ENCODE peak calls at places on chromosomes 12 and 14, in six cellular contexts. Z, G, E, A, R and J are unnamed samples.

GRCh38 chr14:76501156-76501555 is 125.2 kb downstream of the ESRRB start:
- DNase-seq in Z (no peak), G (no peak), R (no peak), A (no peak), E (no peak), J (no peak)

GRCh38 chr14:20782280-20782890 is 1.3 kb downstream of the RNASE6 start:
- DNase-seq in G (no peak), E (no peak), R (no peak), A (no peak), Z (no peak), J (no peak)

GRCh38 chr12:31235868-31236395 is 90.0 kb downstream of the SINHCAF start:
- DNase-seq in A (no peak), E (no peak), G (no peak), R (no peak), Z (no peak), J (no peak)

GRCh38 chr12:17949558-17950141 is 140.3 kb downstream of the RERGL start:
- DNase-seq in Z (no peak), G (no peak), R (no peak), E (no peak), A (no peak), J (no peak)

GRCh38 chr12:31491395-31491794 is 99.5 kb downstream of the DENND5B start:
- DNase-seq in Z (no peak), R (no peak), E (no peak), G (no peak), A (no peak), J (no peak)

GRCh38 chr12:93025145-93026103 is 96.3 kb upstream of the EEA1 start:
- DNase-seq in E (no peak), R (no peak), A (no peak), G (peak), Z (peak), J (peak)

GRCh38 chr12:50397122-50397650 is 777 bp upstream of the FAM186A start:
- DNase-seq in R (no peak), A (no peak), Z (no peak), G (no peak), E (no peak), J (no peak)

GRCh38 chr12:131710464-131711457 is at the start of gene SFSWAP:
- DNase-seq in E (peak), Z (peak), A (peak), R (no peak), G (peak), J (peak)

GRCh38 chr12:116832353-116832752 is 48.9 kb downstream of the HRK start:
- DNase-seq in A (no peak), G (no peak), Z (no peak), R (no peak), E (no peak), J (no peak)

GRCh38 chr14:54226103-54226502 is 170.7 kb upstream of the CDKN3 start:
- DNase-seq in G (no peak), A (no peak), Z (no peak), E (no peak), R (no peak), J (no peak)

GRCh38 chr12:65941388-65941787 is 117.1 kb downstream of the HMGA2 start:
- DNase-seq in G (no peak), R (no peak), A (no peak), E (no peak), Z (no peak), J (no peak)

GRCh38 chr12:87320724-87321123 is 708.5 kb downstream of the C12orf50 start:
- DNase-seq in Z (no peak), R (no peak), A (no peak), E (no peak), G (no peak), J (no peak)

GRCh38 chr14:104211242-104211641 is 72.9 kb downstream of the KIF26A start:
- DNase-seq in Z (no peak), E (no peak), R (no peak), A (no peak), G (no peak), J (no peak)

GRCh38 chr12:6605425-6606330 is 1.5 kb downstream of the CHD4 start:
- DNase-seq in E (peak), R (no peak), Z (peak), G (no peak), A (no peak), J (no peak)

GRCh38 chr12:51847830-51848727 is at the start of gene FIGNL2:
- DNase-seq in A (no peak), E (peak), R (no peak), G (no peak), Z (peak), J (no peak)

GRCh38 chr12:3207858-3208257 is 130.7 kb downstream of the TSPAN9 start:
- DNase-seq in E (peak), Z (peak), A (peak), G (peak), R (no peak), J (no peak)

GRCh38 chr14:28381656-28382055 is 384.9 kb upstream of the FOXG1 start:
- DNase-seq in A (no peak), E (no peak), R (no peak), G (no peak), Z (no peak), J (no peak)

GRCh38 chr12:67515679-67516363 is 132.7 kb upstream of the DYRK2 start:
- DNase-seq in E (no peak), G (no peak), Z (no peak), A (no peak), R (no peak), J (peak)

GRCh38 chr12:72271741-72272661 is at the start of gene TRHDE:
- DNase-seq in R (no peak), A (no peak), Z (no peak), G (no peak), E (peak), J (no peak)

GRCh38 chr14:100950024-100950423 is 46.5 kb upstream of the RTL1 start:
- DNase-seq in Z (no peak), G (no peak), R (no peak), A (no peak), E (no peak), J (no peak)

GRCh38 chr14:23435540-23436326 is at the start of gene MYH7:
- DNase-seq in Z (no peak), A (peak), E (no peak), R (no peak), G (no peak), J (no peak)

GRCh38 chr14:102028733-102029132 is 58.1 kb downstream of the HSP90AA1 start:
- DNase-seq in A (no peak), E (no peak), Z (no peak), R (no peak), G (no peak), J (no peak)
- TF ChIP-seq CTCF in A (no peak), E (no peak), Z (no peak), R (no peak), G (no peak), J (no peak)

GRCh38 chr12:5099136-5099535 is 55.5 kb downstream of the KCNA5 start:
- DNase-seq in A (no peak), E (no peak), G (no peak), Z (no peak), R (no peak), J (no peak)

GRCh38 chr12:5102261-5102789 is 58.6 kb downstream of the KCNA5 start:
- DNase-seq in G (no peak), E (no peak), A (no peak), R (no peak), Z (no peak), J (no peak)

GRCh38 chr12:5101686-5102085 is 58.0 kb downstream of the KCNA5 start:
- DNase-seq in E (no peak), G (no peak), A (no peak), R (no peak), Z (no peak), J (no peak)

GRCh38 chr12:5097786-5098185 is 54.1 kb downstream of the KCNA5 start:
- DNase-seq in E (no peak), A (no peak), R (no peak), G (no peak), Z (no peak), J (no peak)

GRCh38 chr12:5102806-5103205 is 59.1 kb downstream of the KCNA5 start:
- DNase-seq in Z (no peak), A (no peak), R (no peak), E (no peak), G (no peak), J (no peak)
- TF ChIP-seq ATF3 in Z (no peak), A (no peak), R (no peak), E (no peak), G (no peak), J (no peak)

GRCh38 chr12:49019435-49020317 is 1.1 kb upstream of the PRKAG1 start:
- DNase-seq in G (no peak), E (peak), A (peak), R (no peak), Z (peak), J (no peak)
- TF ChIP-seq CTCF in G (no peak), E (no peak), A (peak), R (peak), Z (peak), J (peak)

GRCh38 chr12:121138284-121138683 is 5.6 kb downstream of the P2RX7 start:
- DNase-seq in Z (peak), G (no peak), R (no peak), A (no peak), E (no peak), J (no peak)
- TF ChIP-seq ATF3 in Z (no peak), G (no peak), R (no peak), A (no peak), E (no peak), J (no peak)

DNA sequence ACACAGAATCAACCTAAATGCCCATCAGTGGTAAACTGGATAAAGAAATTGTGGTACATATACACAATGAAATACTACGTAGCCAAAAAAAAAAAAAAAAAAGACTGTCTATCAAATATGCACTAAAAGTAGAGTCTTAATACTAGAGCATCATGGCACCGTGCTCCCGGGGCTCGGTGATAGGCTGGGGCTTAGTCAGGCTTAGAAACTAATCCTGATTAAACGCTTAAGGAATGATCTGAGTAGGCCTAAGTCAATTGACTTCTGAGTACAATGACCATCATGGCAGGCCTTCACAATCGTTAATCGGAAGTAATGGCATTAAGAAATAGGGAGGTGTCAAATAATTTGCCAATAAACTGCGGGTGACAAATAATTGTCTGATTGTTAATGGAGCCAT is 9.7 kb downstream of the PLBD1 start:
- DNase-seq in G (no peak), Z (no peak), A (no peak), R (no peak), E (no peak), J (no peak)
- TF ChIP-seq CTCF in G (no peak), Z (no peak), A (no peak), R (no peak), E (no peak), J (no peak)

GRCh38 chr12:25715147-25715546 is 162.1 kb upstream of the LMNTD1 start:
- DNase-seq in A (no peak), Z (no peak), R (no peak), G (no peak), E (no peak), J (no peak)
- TF ChIP-seq ATF3 in A (no peak), Z (no peak), R (no peak), G (no peak), E (no peak), J (no peak)